ENCODE peak calls at places on chromosomes 2 and 18, in five cellular contexts. One of them, this sample, is unnamed.

GRCh38 chr2:5720426-5720825 is 28.2 kb downstream of the SOX11 start:
- DNase-seq in right atrium auricular region: no peak
- DNase-seq in effector memory CD4-positive, alpha-beta T cell: no peak
- DNase-seq in SJSA1: no peak
- DNase-seq in AG04450: peak
- DNase-seq in this sample: no peak

GRCh38 chr18:49778826-49779465 is 34.4 kb downstream of the ACAA2 start:
- DNase-seq in right atrium auricular region: no peak
- DNase-seq in effector memory CD4-positive, alpha-beta T cell: no peak
- DNase-seq in SJSA1: no peak
- DNase-seq in AG04450: no peak
- DNase-seq in this sample: no peak

GRCh38 chr18:58046794-58047555 is 2.9 kb downstream of the NEDD4L start:
- DNase-seq in right atrium auricular region: no peak
- DNase-seq in effector memory CD4-positive, alpha-beta T cell: no peak
- DNase-seq in SJSA1: no peak
- DNase-seq in AG04450: no peak
- DNase-seq in this sample: no peak

GRCh38 chr2:8684885-8685696 is 3.2 kb downstream of the ID2 start:
- DNase-seq in right atrium auricular region: peak
- DNase-seq in effector memory CD4-positive, alpha-beta T cell: peak
- DNase-seq in SJSA1: peak
- DNase-seq in AG04450: no peak
- DNase-seq in this sample: peak

GRCh38 chr2:160214461-160215055 is 14.5 kb upstream of the ITGB6 start:
- DNase-seq in right atrium auricular region: no peak
- DNase-seq in effector memory CD4-positive, alpha-beta T cell: no peak
- DNase-seq in SJSA1: peak
- DNase-seq in AG04450: peak
- DNase-seq in this sample: peak

GRCh38 chr2:172428841-172429173 is 1.4 kb downstream of the ITGA6 start:
- DNase-seq in right atrium auricular region: no peak
- DNase-seq in effector memory CD4-positive, alpha-beta T cell: no peak
- DNase-seq in SJSA1: no peak
- DNase-seq in AG04450: no peak
- DNase-seq in this sample: no peak

GRCh38 chr18:37471619-37472018 is 94.0 kb downstream of the CELF4 start:
- DNase-seq in right atrium auricular region: no peak
- DNase-seq in effector memory CD4-positive, alpha-beta T cell: no peak
- DNase-seq in SJSA1: no peak
- DNase-seq in AG04450: no peak
- DNase-seq in this sample: no peak

GRCh38 chr2:174013310-174013751 is 48.2 kb upstream of the SP3 start:
- DNase-seq in right atrium auricular region: peak
- DNase-seq in effector memory CD4-positive, alpha-beta T cell: no peak
- DNase-seq in SJSA1: no peak
- DNase-seq in AG04450: no peak
- DNase-seq in this sample: peak

GRCh38 chr2:231998046-231998445 is 36.5 kb downstream of the DIS3L2 start:
- DNase-seq in right atrium auricular region: no peak
- DNase-seq in effector memory CD4-positive, alpha-beta T cell: no peak
- DNase-seq in SJSA1: no peak
- DNase-seq in AG04450: no peak
- DNase-seq in this sample: no peak

GRCh38 chr18:63590368-63590767 is 3.2 kb downstream of the SERPINB13 start:
- DNase-seq in right atrium auricular region: no peak
- DNase-seq in effector memory CD4-positive, alpha-beta T cell: no peak
- DNase-seq in SJSA1: no peak
- DNase-seq in AG04450: no peak
- DNase-seq in this sample: no peak

GRCh38 chr2:85111819-85112281 is 21.3 kb upstream of the TCF7L1 start:
- DNase-seq in right atrium auricular region: no peak
- DNase-seq in effector memory CD4-positive, alpha-beta T cell: no peak
- DNase-seq in SJSA1: no peak
- DNase-seq in AG04450: no peak
- DNase-seq in this sample: no peak

GRCh38 chr2:130370490-130370889 is 14.6 kb downstream of the PTPN18 start:
- DNase-seq in right atrium auricular region: no peak
- DNase-seq in effector memory CD4-positive, alpha-beta T cell: peak
- DNase-seq in SJSA1: no peak
- DNase-seq in AG04450: no peak
- DNase-seq in this sample: no peak

DNA sequence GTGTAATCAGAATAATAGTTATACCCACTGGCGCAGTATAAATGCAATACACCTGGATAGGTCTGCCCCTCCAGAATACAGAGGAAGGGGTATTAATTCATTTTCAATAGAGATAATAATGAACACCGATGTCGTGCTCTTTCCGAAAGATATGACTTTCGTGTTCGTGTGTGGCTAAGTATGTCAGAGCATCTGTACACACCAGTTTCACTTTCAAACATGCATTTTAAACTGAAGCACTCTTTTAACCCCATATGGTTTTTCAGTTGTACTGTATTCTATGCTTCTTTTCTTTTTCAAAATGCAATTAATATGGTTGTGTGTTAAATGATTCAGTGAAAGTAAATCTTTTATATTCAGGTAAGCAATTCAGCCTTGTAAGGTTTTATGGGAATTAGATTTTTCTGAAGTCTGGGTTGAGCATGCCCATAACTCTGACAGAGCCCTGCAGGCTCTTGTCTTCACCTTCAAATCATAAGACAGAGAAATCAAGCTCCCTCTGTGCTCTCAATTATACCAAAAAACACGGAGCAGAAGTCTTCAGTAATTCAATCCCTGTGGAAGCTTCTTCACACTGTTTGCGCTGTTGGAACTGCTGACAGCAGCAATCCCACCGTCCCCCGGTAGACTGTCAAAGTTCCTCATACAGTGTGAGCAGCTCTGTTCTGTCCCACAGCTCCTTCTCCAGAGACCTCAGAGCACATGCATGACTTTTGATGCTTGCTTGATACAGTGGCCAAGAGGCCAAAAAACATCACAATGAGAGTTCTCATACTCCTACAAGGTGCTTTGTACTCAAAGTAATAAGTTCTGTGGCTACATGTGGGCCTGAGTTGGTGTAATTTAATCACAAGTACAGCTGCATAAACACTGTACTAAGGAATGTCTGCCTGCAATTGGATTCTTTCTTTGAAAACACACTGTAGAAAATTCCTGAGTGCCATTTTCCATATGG is 186.9 kb downstream of the ZNF521 start:
- DNase-seq in right atrium auricular region: no peak
- DNase-seq in effector memory CD4-positive, alpha-beta T cell: no peak
- DNase-seq in SJSA1: peak
- DNase-seq in AG04450: peak
- DNase-seq in this sample: peak
- H3K4me3 ChIP-seq in right atrium auricular region: peak
- H3K4me3 ChIP-seq in effector memory CD4-positive, alpha-beta T cell: no peak
- H3K4me3 ChIP-seq in SJSA1: peak
- H3K4me3 ChIP-seq in AG04450: peak
- H3K4me3 ChIP-seq in this sample: peak

GRCh38 chr2:162711832-162712540 is 126.6 kb downstream of the KCNH7 start:
- DNase-seq in right atrium auricular region: no peak
- DNase-seq in effector memory CD4-positive, alpha-beta T cell: no peak
- DNase-seq in SJSA1: no peak
- DNase-seq in AG04450: no peak
- DNase-seq in this sample: no peak
- H3K4me3 ChIP-seq in right atrium auricular region: no peak
- H3K4me3 ChIP-seq in effector memory CD4-positive, alpha-beta T cell: no peak
- H3K4me3 ChIP-seq in SJSA1: no peak
- H3K4me3 ChIP-seq in AG04450: no peak
- H3K4me3 ChIP-seq in this sample: no peak

DNA sequence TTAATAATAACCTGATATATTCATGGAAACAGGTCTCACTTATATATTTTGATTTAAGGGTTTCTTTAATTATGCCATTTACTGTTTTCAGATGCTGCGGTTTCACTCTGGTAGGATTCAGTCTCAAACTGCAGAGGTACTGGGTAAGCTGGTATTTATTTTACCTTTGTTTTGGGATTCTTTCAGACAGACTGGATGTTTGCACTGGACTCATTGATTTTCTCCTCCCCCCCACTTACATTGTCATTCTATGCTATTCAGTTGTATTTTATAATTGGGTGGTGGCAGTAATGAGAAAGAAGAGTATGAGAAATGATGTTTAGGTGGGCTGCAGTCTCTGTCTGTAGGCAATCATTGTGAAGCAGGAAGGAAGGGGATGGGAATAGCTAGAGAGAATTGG is 155.6 kb downstream of the AQP4 start:
- DNase-seq in right atrium auricular region: no peak
- DNase-seq in effector memory CD4-positive, alpha-beta T cell: no peak
- DNase-seq in SJSA1: no peak
- DNase-seq in AG04450: no peak
- DNase-seq in this sample: no peak
- H3K4me3 ChIP-seq in right atrium auricular region: no peak
- H3K4me3 ChIP-seq in effector memory CD4-positive, alpha-beta T cell: no peak
- H3K4me3 ChIP-seq in SJSA1: no peak
- H3K4me3 ChIP-seq in AG04450: no peak
- H3K4me3 ChIP-seq in this sample: no peak

DNA sequence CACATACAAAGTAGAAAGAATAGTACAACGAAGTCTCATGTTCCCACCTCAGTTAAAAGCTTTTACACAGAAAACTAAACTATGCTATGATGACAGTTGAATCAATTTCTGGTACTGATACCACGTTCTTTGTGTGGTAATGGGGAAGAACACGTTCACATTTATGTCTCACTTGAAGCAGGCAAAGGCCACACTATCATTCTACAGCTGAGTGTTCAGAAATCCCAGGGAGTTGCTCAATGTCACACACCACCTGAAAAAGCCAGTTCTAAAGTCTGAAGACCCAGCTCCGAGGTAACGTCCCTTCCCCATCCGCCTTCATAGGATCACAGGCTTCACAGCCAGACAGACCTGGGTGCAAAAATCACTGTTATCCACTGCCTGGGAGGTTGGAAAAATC is 8.9 kb downstream of the RNF149 start:
- DNase-seq in right atrium auricular region: no peak
- DNase-seq in effector memory CD4-positive, alpha-beta T cell: no peak
- DNase-seq in SJSA1: no peak
- DNase-seq in AG04450: no peak
- DNase-seq in this sample: no peak
- H3K4me3 ChIP-seq in right atrium auricular region: no peak
- H3K4me3 ChIP-seq in effector memory CD4-positive, alpha-beta T cell: no peak
- H3K4me3 ChIP-seq in SJSA1: no peak
- H3K4me3 ChIP-seq in AG04450: no peak
- H3K4me3 ChIP-seq in this sample: no peak

GRCh38 chr2:219252084-219252483 is 959 bp upstream of the TUBA4B start:
- DNase-seq in right atrium auricular region: no peak
- DNase-seq in effector memory CD4-positive, alpha-beta T cell: no peak
- DNase-seq in SJSA1: no peak
- DNase-seq in AG04450: no peak
- DNase-seq in this sample: no peak
- H3K4me3 ChIP-seq in right atrium auricular region: peak
- H3K4me3 ChIP-seq in effector memory CD4-positive, alpha-beta T cell: peak
- H3K4me3 ChIP-seq in SJSA1: no peak
- H3K4me3 ChIP-seq in AG04450: no peak
- H3K4me3 ChIP-seq in this sample: peak